ENCODE peak calls at places on chromosomes 3 and 15, in four cellular contexts. O is A549; T is stimulated activated CD4-positive, alpha-beta T cell treated with anti-CD3 and anti-CD28 coated beads, Interleukin-2, amount 100 ng/mL, for 48 hours; J is GM23248. G is an unnamed sample.
A peak's percentile ranks its signal among the peaks of the same experiment; 100 is the strongest.

GRCh38 chr3:148882288-148882687 is 17.2 kb downstream of the CPA3 start:
- DNase-seq in J (peak; percentile 59), O (no peak), T (no peak), G (no peak)

GRCh38 chr3:25854214-25854613 is 64.3 kb downstream of the OXSM start:
- DNase-seq in J (peak; percentile 43), T (no peak), O (no peak), G (no peak)

GRCh38 chr3:29072626-29073025 is 208.2 kb upstream of the RBMS3 start:
- DNase-seq in J (peak; percentile 61), T (no peak), O (no peak), G (no peak)

GRCh38 chr15:90645873-90646605 is 71.1 kb upstream of the BLM start:
- DNase-seq in J (peak; percentile 25), T (no peak), O (no peak), G (no peak)

GRCh38 chr3:10334461-10334860 is 13.5 kb upstream of the SEC13 start:
- DNase-seq in T (no peak), O (peak; percentile 65), J (peak; percentile 80), G (no peak)

GRCh38 chr3:187750041-187750512 is 4.8 kb upstream of the BCL6 start:
- DNase-seq in T (no peak), O (peak; percentile 16), J (no peak), G (no peak)

GRCh38 chr3:156978471-156978961 is 152.4 kb downstream of the LEKR1 start:
- DNase-seq in J (peak; percentile 35), T (no peak), O (no peak), G (no peak)

GRCh38 chr15:32104061-32104980 is 74.0 kb downstream of the CHRNA7 start:
- DNase-seq in T (no peak), J (no peak), O (no peak), G (no peak)

GRCh38 chr3:159586587-159587202 is 401.9 kb upstream of the IL12A start:
- DNase-seq in O (peak; percentile 15), T (no peak), J (peak; percentile 50), G (no peak)

GRCh38 chr15:74383695-74384565 is 16.5 kb upstream of the CYP11A1 start:
- DNase-seq in T (no peak), O (no peak), J (peak; percentile 61), G (no peak)

GRCh38 chr3:13714251-13714916 is 165.5 kb downstream of the FBLN2 start:
- DNase-seq in O (no peak), T (no peak), J (no peak), G (no peak)

GRCh38 chr3:141425523-141426233 is 57.4 kb downstream of the ZBTB38 start:
- DNase-seq in J (peak; percentile 63), T (no peak), O (no peak), G (no peak)

GRCh38 chr15:92797168-92798052 is 102.7 kb upstream of the CHD2 start:
- DNase-seq in J (peak; percentile 82), O (peak; percentile 79), T (no peak), G (no peak)

GRCh38 chr3:178807694-178808093 is 263.9 kb downstream of the ZMAT3 start:
- DNase-seq in T (no peak), O (no peak), J (no peak), G (no peak)

GRCh38 chr3:128550113-128550440 is 57.1 kb upstream of the GATA2 start:
- DNase-seq in O (no peak), T (no peak), J (no peak), G (no peak)

GRCh38 chr15:43434436-43434835 is 58.5 kb downstream of the TP53BP1 start:
- DNase-seq in J (no peak), O (no peak), T (no peak), G (no peak)

GRCh38 chr3:15659254-15659975 is 57.9 kb downstream of the BTD start:
- DNase-seq in T (no peak), O (no peak), J (peak; percentile 7), G (no peak)

GRCh38 chr3:40079203-40079844 is 230.2 kb upstream of the EIF1B start:
- DNase-seq in T (no peak), J (peak; percentile 83), O (no peak), G (no peak)

GRCh38 chr3:34957707-34958106 is 681.6 kb upstream of the ARPP21 start:
- DNase-seq in O (no peak), J (no peak), T (no peak), G (no peak)

GRCh38 chr15:101012326-101013040 is 93.3 kb downstream of the LRRK1 start:
- DNase-seq in O (no peak), J (no peak), T (no peak), G (no peak)

GRCh38 chr3:52126036-52126435 is 28.2 kb downstream of the POC1A start:
- DNase-seq in O (no peak), T (no peak), J (peak; percentile 65), G (no peak)

GRCh38 chr3:46979958-46980497 is 562 bp downstream of the NBEAL2 start:
- DNase-seq in O (no peak), J (peak; percentile 34), T (no peak), G (no peak)

GRCh38 chr3:52062499-52062898 is 6.1 kb upstream of the DUSP7 start:
- DNase-seq in J (peak; percentile 97), T (no peak), O (peak; percentile 58), G (no peak)

GRCh38 chr15:34490421-34491193 is 53.0 kb upstream of the GOLGA8A start:
- DNase-seq in J (no peak), T (no peak), O (no peak), G (no peak)

GRCh38 chr3:23402728-23403505 is 199.8 kb downstream of the UBE2E2 start:
- DNase-seq in J (no peak), T (no peak), O (no peak), G (no peak)

GRCh38 chr3:128133273-128133883 is 9.8 kb upstream of the RUVBL1 start:
- DNase-seq in O (no peak), T (no peak), J (peak; percentile 70), G (peak; percentile 52)